ENCODE peak calls at places on chromosomes 3 and 15, in seven cellular contexts. One of them, this sample, is unnamed.

GRCh38 chr3:94121161-94121560 is 58.3 kb downstream of the NSUN3 start:
- DNase-seq in fibroblast of lung: no peak
- DNase-seq in left lung: no peak
- DNase-seq in heart right ventricle: no peak
- DNase-seq in HCT116: no peak
- DNase-seq in esophagus squamous epithelium: no peak
- DNase-seq in astrocyte: no peak
- DNase-seq in this sample: no peak

GRCh38 chr3:13702226-13702820 is 153.4 kb downstream of the FBLN2 start:
- DNase-seq in astrocyte: no peak
- DNase-seq in fibroblast of lung: no peak
- DNase-seq in esophagus squamous epithelium: no peak
- DNase-seq in left lung: peak; percentile 18
- DNase-seq in heart right ventricle: no peak
- DNase-seq in HCT116: no peak
- DNase-seq in this sample: no peak

GRCh38 chr15:33476908-33477307 is 166.1 kb downstream of the RYR3 start:
- DNase-seq in astrocyte: no peak
- DNase-seq in HCT116: no peak
- DNase-seq in fibroblast of lung: no peak
- DNase-seq in esophagus squamous epithelium: no peak
- DNase-seq in left lung: no peak
- DNase-seq in heart right ventricle: no peak
- DNase-seq in this sample: no peak

GRCh38 chr3:40173291-40173710 is 136.2 kb upstream of the EIF1B start:
- DNase-seq in fibroblast of lung: no peak
- DNase-seq in heart right ventricle: no peak
- DNase-seq in astrocyte: no peak
- DNase-seq in HCT116: no peak
- DNase-seq in esophagus squamous epithelium: no peak
- DNase-seq in left lung: no peak
- DNase-seq in this sample: no peak

GRCh38 chr3:4845882-4846281 is 133.4 kb upstream of the BHLHE40 start:
- DNase-seq in heart right ventricle: no peak
- DNase-seq in fibroblast of lung: no peak
- DNase-seq in HCT116: no peak
- DNase-seq in esophagus squamous epithelium: no peak
- DNase-seq in astrocyte: no peak
- DNase-seq in left lung: no peak
- DNase-seq in this sample: no peak

GRCh38 chr3:59499954-59500353 is 450.1 kb upstream of the CFAP20DC start:
- DNase-seq in astrocyte: no peak
- DNase-seq in esophagus squamous epithelium: no peak
- DNase-seq in left lung: no peak
- DNase-seq in HCT116: no peak
- DNase-seq in fibroblast of lung: no peak
- DNase-seq in heart right ventricle: no peak
- DNase-seq in this sample: no peak

GRCh38 chr3:99825239-99825638 is 7.6 kb downstream of the CMSS1 start:
- DNase-seq in esophagus squamous epithelium: no peak
- DNase-seq in fibroblast of lung: no peak
- DNase-seq in heart right ventricle: no peak
- DNase-seq in left lung: no peak
- DNase-seq in HCT116: no peak
- DNase-seq in astrocyte: peak; percentile 55
- DNase-seq in this sample: peak; percentile 4

GRCh38 chr3:187593347-187593850 is 76.8 kb downstream of the SST start:
- DNase-seq in heart right ventricle: no peak
- DNase-seq in astrocyte: no peak
- DNase-seq in fibroblast of lung: no peak
- DNase-seq in left lung: no peak
- DNase-seq in HCT116: no peak
- DNase-seq in esophagus squamous epithelium: no peak
- DNase-seq in this sample: no peak

GRCh38 chr3:197949191-197949766 is 711 bp upstream of the RPL35A start:
- DNase-seq in HCT116: no peak
- DNase-seq in heart right ventricle: no peak
- DNase-seq in left lung: no peak
- DNase-seq in astrocyte: no peak
- DNase-seq in fibroblast of lung: no peak
- DNase-seq in esophagus squamous epithelium: no peak
- DNase-seq in this sample: no peak

GRCh38 chr15:71800835-71801745 is 9.3 kb upstream of the NR2E3 start:
- DNase-seq in heart right ventricle: peak; percentile 40
- DNase-seq in astrocyte: peak; percentile 63
- DNase-seq in left lung: no peak
- DNase-seq in fibroblast of lung: peak; percentile 93
- DNase-seq in HCT116: peak; percentile 56
- DNase-seq in esophagus squamous epithelium: no peak
- DNase-seq in this sample: no peak

GRCh38 chr15:70451861-70452653 is 311.3 kb downstream of the UACA start:
- DNase-seq in left lung: no peak
- DNase-seq in heart right ventricle: no peak
- DNase-seq in esophagus squamous epithelium: no peak
- DNase-seq in astrocyte: no peak
- DNase-seq in fibroblast of lung: no peak
- DNase-seq in HCT116: no peak
- DNase-seq in this sample: no peak

GRCh38 chr15:65254237-65254820 is 32.4 kb downstream of the PARP16 start:
- DNase-seq in astrocyte: no peak
- DNase-seq in left lung: no peak
- DNase-seq in heart right ventricle: no peak
- DNase-seq in esophagus squamous epithelium: no peak
- DNase-seq in HCT116: no peak
- DNase-seq in fibroblast of lung: no peak
- DNase-seq in this sample: no peak

GRCh38 chr15:38872732-38873131 is 308.1 kb upstream of the RASGRP1 start:
- DNase-seq in fibroblast of lung: no peak
- DNase-seq in astrocyte: no peak
- DNase-seq in esophagus squamous epithelium: no peak
- DNase-seq in HCT116: no peak
- DNase-seq in heart right ventricle: no peak
- DNase-seq in left lung: no peak
- DNase-seq in this sample: no peak

GRCh38 chr3:11820540-11821041 is 26.1 kb downstream of the TAMM41 start:
- DNase-seq in esophagus squamous epithelium: no peak
- DNase-seq in astrocyte: peak; percentile 36
- DNase-seq in fibroblast of lung: peak; percentile 63
- DNase-seq in HCT116: no peak
- DNase-seq in heart right ventricle: no peak
- DNase-seq in left lung: peak; percentile 51
- DNase-seq in this sample: no peak

GRCh38 chr15:67472957-67473356 is 48.0 kb upstream of the C15orf61 start:
- DNase-seq in heart right ventricle: no peak
- DNase-seq in esophagus squamous epithelium: no peak
- DNase-seq in fibroblast of lung: peak; percentile 33
- DNase-seq in HCT116: no peak
- DNase-seq in astrocyte: peak; percentile 19
- DNase-seq in left lung: no peak
- DNase-seq in this sample: no peak

GRCh38 chr3:61531528-61531927 is 29.8 kb upstream of the PTPRG start:
- DNase-seq in HCT116: no peak
- DNase-seq in astrocyte: no peak
- DNase-seq in heart right ventricle: no peak
- DNase-seq in fibroblast of lung: no peak
- DNase-seq in left lung: no peak
- DNase-seq in esophagus squamous epithelium: no peak
- DNase-seq in this sample: no peak

GRCh38 chr15:79397264-79397663 is 34.9 kb upstream of the MINAR1 start:
- DNase-seq in esophagus squamous epithelium: no peak
- DNase-seq in fibroblast of lung: no peak
- DNase-seq in left lung: no peak
- DNase-seq in heart right ventricle: no peak
- DNase-seq in astrocyte: no peak
- DNase-seq in HCT116: no peak
- DNase-seq in this sample: no peak

GRCh38 chr3:49924683-49925082 is 4.9 kb downstream of the MON1A start:
- DNase-seq in esophagus squamous epithelium: no peak
- DNase-seq in fibroblast of lung: peak; percentile 85
- DNase-seq in left lung: no peak
- DNase-seq in astrocyte: peak; percentile 77
- DNase-seq in HCT116: peak; percentile 73
- DNase-seq in heart right ventricle: no peak
- DNase-seq in this sample: no peak

DNA sequence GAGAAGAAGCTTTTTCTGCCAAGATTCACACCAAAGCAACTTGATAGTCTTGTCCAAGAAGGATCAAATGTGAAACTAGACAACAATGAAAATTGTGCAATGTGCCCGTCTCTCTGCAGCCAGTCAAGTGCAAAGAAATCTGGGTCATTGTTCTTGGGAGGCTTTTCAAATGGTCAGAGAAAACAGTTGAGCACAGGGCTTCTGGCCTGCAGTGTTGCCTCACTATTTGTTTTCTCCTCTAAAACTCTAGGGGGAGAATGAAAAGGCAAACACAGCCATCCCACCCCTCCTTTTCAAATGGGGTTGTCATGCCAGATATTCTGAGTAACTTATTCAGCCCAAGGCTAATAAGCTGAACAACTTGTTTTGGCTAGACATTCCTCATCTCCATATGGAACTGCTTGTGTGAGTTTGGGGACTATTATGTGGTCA is 417.6 kb upstream of the CDIN1 start:
- DNase-seq in left lung: no peak
- DNase-seq in heart right ventricle: peak; percentile 6
- DNase-seq in HCT116: no peak
- DNase-seq in astrocyte: no peak
- DNase-seq in esophagus squamous epithelium: no peak
- DNase-seq in fibroblast of lung: peak; percentile 31
- DNase-seq in this sample: peak; percentile 65
- TF ChIP-seq CTCF in left lung: no peak
- TF ChIP-seq CTCF in heart right ventricle: no peak
- TF ChIP-seq CTCF in HCT116: no peak
- TF ChIP-seq CTCF in astrocyte: no peak
- TF ChIP-seq CTCF in esophagus squamous epithelium: no peak
- TF ChIP-seq CTCF in fibroblast of lung: no peak
- TF ChIP-seq CTCF in this sample: peak; percentile 15

GRCh38 chr15:101426761-101427333 is 62.7 kb downstream of the PCSK6 start:
- DNase-seq in esophagus squamous epithelium: no peak
- DNase-seq in HCT116: no peak
- DNase-seq in fibroblast of lung: no peak
- DNase-seq in astrocyte: no peak
- DNase-seq in left lung: no peak
- DNase-seq in heart right ventricle: no peak
- DNase-seq in this sample: no peak
- H3K27me3 ChIP-seq in esophagus squamous epithelium: no peaks in the 10 kb centered on the region
- H3K27me3 ChIP-seq in HCT116: no peaks in the 10 kb centered on the region
- H3K27me3 ChIP-seq in fibroblast of lung: peaks cover 2% of the 10 kb centered on the region
- H3K27me3 ChIP-seq in astrocyte: no peaks in the 10 kb centered on the region
- H3K27me3 ChIP-seq in left lung: no peaks in the 10 kb centered on the region
- H3K27me3 ChIP-seq in heart right ventricle: no peaks in the 10 kb centered on the region
- H3K27me3 ChIP-seq in this sample: peaks cover 2% of the 10 kb centered on the region

GRCh38 chr3:150388468-150389418 is 19.4 kb upstream of the TSC22D2 start:
- DNase-seq in fibroblast of lung: no peak
- DNase-seq in heart right ventricle: no peak
- DNase-seq in astrocyte: no peak
- DNase-seq in HCT116: no peak
- DNase-seq in esophagus squamous epithelium: no peak
- DNase-seq in left lung: no peak
- DNase-seq in this sample: no peak

GRCh38 chr3:150379469-150379868 is 28.6 kb upstream of the TSC22D2 start:
- DNase-seq in esophagus squamous epithelium: no peak
- DNase-seq in heart right ventricle: no peak
- DNase-seq in astrocyte: no peak
- DNase-seq in left lung: no peak
- DNase-seq in fibroblast of lung: no peak
- DNase-seq in HCT116: no peak
- DNase-seq in this sample: no peak

GRCh38 chr3:150385296-150386242 is 22.5 kb upstream of the TSC22D2 start:
- DNase-seq in astrocyte: no peak
- DNase-seq in fibroblast of lung: no peak
- DNase-seq in HCT116: no peak
- DNase-seq in esophagus squamous epithelium: no peak
- DNase-seq in heart right ventricle: no peak
- DNase-seq in left lung: no peak
- DNase-seq in this sample: no peak

DNA sequence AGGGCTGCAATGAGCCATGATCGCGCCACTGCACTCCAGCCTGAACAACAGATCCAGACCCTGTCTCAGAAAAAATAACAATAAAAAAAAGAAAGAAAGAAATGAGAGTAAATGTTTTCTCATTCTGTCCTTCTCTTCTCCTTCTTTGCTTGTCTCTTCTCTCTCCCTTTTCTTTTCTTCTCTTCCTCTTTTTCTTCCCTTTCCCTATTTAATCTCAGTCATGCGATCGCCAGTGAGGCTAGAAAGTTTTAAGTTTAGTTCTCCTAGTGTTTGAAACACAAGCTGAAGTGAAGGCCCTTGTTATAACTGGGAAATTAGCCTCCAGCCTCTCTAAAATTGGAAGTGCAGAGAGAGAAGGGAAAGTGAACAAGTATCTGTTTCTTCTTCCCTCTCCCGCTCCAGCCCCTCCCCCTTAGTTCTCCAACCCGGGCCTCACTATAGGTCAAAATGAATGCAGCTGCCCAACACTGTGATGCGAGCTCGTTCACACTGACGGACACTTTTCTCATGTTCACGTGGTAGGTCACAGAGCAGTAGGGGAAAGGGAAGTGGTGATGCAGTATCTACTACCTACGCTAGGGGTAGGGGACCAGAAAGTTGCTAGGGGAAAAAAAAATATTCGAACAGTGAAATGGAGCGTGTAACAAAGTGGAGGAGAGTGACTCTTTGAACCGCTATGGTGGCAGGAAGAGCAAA is 23.4 kb upstream of the TSC22D2 start:
- DNase-seq in esophagus squamous epithelium: no peak
- DNase-seq in left lung: peak; percentile 65
- DNase-seq in heart right ventricle: no peak
- DNase-seq in HCT116: no peak
- DNase-seq in astrocyte: no peak
- DNase-seq in fibroblast of lung: peak; percentile 58
- DNase-seq in this sample: no peak
- TF ChIP-seq CTCF in esophagus squamous epithelium: no peak
- TF ChIP-seq CTCF in left lung: peak; percentile 53
- TF ChIP-seq CTCF in heart right ventricle: no peak
- TF ChIP-seq CTCF in HCT116: no peak
- TF ChIP-seq CTCF in astrocyte: peak; percentile 21
- TF ChIP-seq CTCF in fibroblast of lung: peak; percentile 23
- TF ChIP-seq CTCF in this sample: no peak

DNA sequence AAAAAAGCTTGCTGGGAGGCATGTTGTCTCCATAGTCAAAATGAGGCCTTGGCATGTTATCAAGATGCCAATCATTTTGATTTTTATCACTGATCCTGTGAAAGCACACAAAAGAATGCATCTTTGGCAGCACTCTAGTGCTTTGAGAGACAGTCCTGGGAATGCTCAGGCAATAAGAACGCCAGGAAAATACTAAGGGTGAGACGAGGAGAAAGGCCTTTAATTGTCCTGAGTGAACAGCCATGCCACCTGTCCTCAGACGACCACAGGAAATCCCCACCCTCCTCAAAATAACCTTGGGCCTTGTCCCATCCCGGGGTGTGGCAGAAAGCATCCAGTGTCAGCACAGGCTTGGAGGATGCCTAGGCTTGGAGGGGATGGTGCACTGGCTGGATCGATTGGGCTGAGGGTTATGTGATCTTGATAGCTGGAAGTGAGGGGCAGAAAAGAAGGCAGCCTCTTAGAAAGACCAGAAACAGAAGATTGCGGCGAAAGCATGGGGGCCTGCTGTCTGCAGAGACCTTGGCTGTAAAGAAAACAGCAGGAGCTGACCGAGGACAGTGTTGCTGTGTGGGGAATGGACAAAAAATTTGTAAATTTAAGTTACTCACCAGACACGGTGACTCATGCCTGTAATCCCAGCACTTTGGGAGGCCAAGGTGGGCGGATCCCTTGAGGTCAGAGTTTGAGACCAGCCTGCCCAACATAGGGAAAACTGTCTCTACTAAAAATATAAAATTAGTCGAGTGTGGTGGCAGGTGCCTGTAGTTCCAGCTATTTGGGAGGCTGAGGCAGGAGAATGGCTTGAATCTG is 7.3 kb downstream of the TMEM158 start:
- DNase-seq in fibroblast of lung: peak; percentile 70
- DNase-seq in esophagus squamous epithelium: no peak
- DNase-seq in heart right ventricle: no peak
- DNase-seq in astrocyte: peak; percentile 62
- DNase-seq in HCT116: no peak
- DNase-seq in left lung: no peak
- DNase-seq in this sample: no peak
- H3K27me3 ChIP-seq in fibroblast of lung: no peaks in the 10 kb centered on the region
- H3K27me3 ChIP-seq in esophagus squamous epithelium: no peaks in the 10 kb centered on the region
- H3K27me3 ChIP-seq in heart right ventricle: peaks cover 46% of the 10 kb centered on the region
- H3K27me3 ChIP-seq in astrocyte: no peaks in the 10 kb centered on the region
- H3K27me3 ChIP-seq in HCT116: no peaks in the 10 kb centered on the region
- H3K27me3 ChIP-seq in left lung: no peaks in the 10 kb centered on the region
- H3K27me3 ChIP-seq in this sample: no peaks in the 10 kb centered on the region

This sample was measured in BJ.